ENCODE peak calls at places on chromosome 17, in eight cellular contexts. E, C, H, V, W, O, P and R are unnamed samples.

GRCh38 chr17:36602030-36602737 is 801 bp downstream of the MRM1 start:
- DNase-seq in V (peak; percentile 3), E (no peak), C (peak; percentile 53), H (no peak), P (no peak), W (no peak), O (no peak), R (peak; percentile 2)

GRCh38 chr17:52828621-52829020 is 670.1 kb upstream of the CA10 start:
- DNase-seq in W (no peak), E (no peak), H (no peak), P (no peak), C (no peak), V (no peak), O (no peak), R (no peak)

GRCh38 chr17:82155606-82156005 is 57.0 kb downstream of the CCDC57 start:
- DNase-seq in W (no peak), O (no peak), H (no peak), C (no peak), E (no peak), V (no peak), P (no peak), R (no peak)

GRCh38 chr17:65583921-65584603 is 22.6 kb upstream of the AXIN2 start:
- DNase-seq in H (no peak), O (no peak), V (no peak), E (peak; percentile 17), W (no peak), C (peak; percentile 36), P (no peak), R (no peak)

GRCh38 chr17:9105068-9105868 is 84.0 kb downstream of the NTN1 start:
- DNase-seq in H (no peak), E (no peak), W (no peak), C (no peak), O (peak; percentile 44), V (no peak), P (no peak), R (no peak)

GRCh38 chr17:1939979-1940809 is 84.9 kb downstream of the RTN4RL1 start:
- DNase-seq in O (no peak), H (no peak), W (no peak), V (no peak), P (peak; percentile 79), C (no peak), E (no peak), R (peak; percentile 82)

GRCh38 chr17:72743037-72743467 is 349.4 kb downstream of the SLC39A11 start:
- DNase-seq in O (no peak), H (no peak), V (no peak), E (no peak), W (no peak), P (no peak), C (no peak), R (no peak)

GRCh38 chr17:51820252-51820651 is 338.3 kb downstream of the CA10 start:
- DNase-seq in W (no peak), E (no peak), H (no peak), V (peak; percentile 93), C (peak; percentile 21), P (no peak), O (no peak), R (no peak)

GRCh38 chr17:49497147-49498036 is 2.3 kb downstream of the NGFR start:
- DNase-seq in O (no peak), C (peak; percentile 43), W (peak; percentile 83), E (no peak), V (peak; percentile 18), H (peak; percentile 17), P (no peak), R (peak; percentile 52)

GRCh38 chr17:72008236-72008874 is 112.5 kb upstream of the SOX9 start:
- DNase-seq in P (no peak), C (no peak), E (no peak), O (no peak), V (peak; percentile 89), H (no peak), W (no peak), R (no peak)

GRCh38 chr17:323721-324139 is 28.9 kb downstream of the RPH3AL start:
- DNase-seq in V (no peak), H (no peak), P (no peak), O (no peak), E (no peak), C (no peak), W (no peak), R (no peak)

GRCh38 chr17:82333279-82334171 is at the start of gene SECTM1:
- DNase-seq in H (no peak), E (no peak), C (peak; percentile 49), W (peak; percentile 39), P (no peak), V (peak; percentile 51), O (no peak), R (no peak)

GRCh38 chr17:69501591-69502468 is 87.3 kb downstream of the MAP2K6 start:
- DNase-seq in V (peak; percentile 24), P (peak; percentile 48), E (peak; percentile 76), O (no peak), W (no peak), H (no peak), C (no peak), R (peak; percentile 89)

GRCh38 chr17:41013606-41014005 is 4.7 kb upstream of the KRTAP3-1 start:
- DNase-seq in P (no peak), W (no peak), H (no peak), V (no peak), E (no peak), C (no peak), O (no peak), R (no peak)

GRCh38 chr17:54157542-54157941 is 334.8 kb downstream of the KIF2B start:
- DNase-seq in H (no peak), C (no peak), V (no peak), P (no peak), O (no peak), W (no peak), E (no peak), R (no peak)

GRCh38 chr17:38333635-38334295 is 10.0 kb downstream of the GPR179 start:
- DNase-seq in V (peak; percentile 39), O (no peak), C (peak; percentile 75), P (no peak), E (peak; percentile 7), W (peak; percentile 80), H (no peak), R (no peak)

GRCh38 chr17:48597775-48598631 is 4.4 kb upstream of the HOXB5 start:
- DNase-seq in E (peak; percentile 76), C (peak; percentile 67), W (no peak), V (peak; percentile 67), P (peak; percentile 90), H (peak; percentile 45), O (no peak), R (no peak)

GRCh38 chr17:1830288-1830687 is 483 bp downstream of the RPA1 start:
- DNase-seq in V (peak; percentile 32), P (no peak), E (no peak), C (peak; percentile 58), O (no peak), H (peak; percentile 41), W (no peak), R (peak; percentile 66)

GRCh38 chr17:20922128-20922670 is 120.6 kb downstream of the USP22 start:
- DNase-seq in V (peak; percentile 23), E (no peak), C (no peak), W (no peak), O (no peak), H (no peak), P (no peak), R (no peak)